ENCODE peak calls at places on chromosomes 2 and 18, in four cellular contexts. H is HAP-1, R is tibial artery, K is transverse colon. C is an unnamed sample.

GRCh38 chr2:80328033-80328635 is 23.6 kb upstream of the LRRTM1 start:
- DNase-seq in K (no peak), H (no peak), R (no peak), C (no peak)

GRCh38 chr2:127199223-127199622 is 20.9 kb downstream of the CYP27C1 start:
- DNase-seq in R (no peak), H (no peak), K (no peak), C (no peak)

GRCh38 chr2:118322381-118322780 is 234.1 kb downstream of the INSIG2 start:
- DNase-seq in K (no peak), H (no peak), R (no peak), C (no peak)

GRCh38 chr18:26520974-26521373 is 27.4 kb downstream of the KCTD1 start:
- DNase-seq in R (no peak), H (no peak), K (no peak), C (no peak)

GRCh38 chr18:70128271-70128670 is 77.2 kb downstream of the RTTN start:
- DNase-seq in K (no peak), H (no peak), R (no peak), C (no peak)

GRCh38 chr2:172554352-172555271 is 1.3 kb upstream of the PDK1 start:
- DNase-seq in H (no peak), R (no peak), K (no peak), C (no peak)

GRCh38 chr2:23588788-23589187 is 203.8 kb downstream of the KLHL29 start:
- DNase-seq in R (no peak), H (no peak), K (no peak), C (no peak)

GRCh38 chr18:21000667-21001066 is 110.9 kb downstream of the ROCK1 start:
- DNase-seq in K (no peak), H (no peak), R (no peak), C (no peak)

GRCh38 chr2:3784731-3785130 is 81.4 kb downstream of the DCDC2C start:
- DNase-seq in H (no peak), K (no peak), R (no peak), C (no peak)

GRCh38 chr2:132588576-132588975 is 81.4 kb downstream of the LYPD1 start:
- DNase-seq in R (no peak), K (peak; percentile 21), H (no peak), C (no peak)

GRCh38 chr18:27419646-27420045 is 234.5 kb upstream of the CHST9 start:
- DNase-seq in R (no peak), H (peak; percentile 7), K (no peak), C (no peak)

GRCh38 chr18:11176416-11176815 is 27.0 kb upstream of the PIEZO2 start:
- DNase-seq in K (no peak), H (no peak), R (no peak), C (no peak)

GRCh38 chr2:130799295-130799694 is 37.4 kb upstream of the ARHGEF4 start:
- DNase-seq in K (no peak), H (no peak), R (no peak), C (no peak)

GRCh38 chr18:48889115-48889941 is 61.4 kb downstream of the SMAD7 start:
- DNase-seq in K (no peak), R (peak; percentile 62), H (no peak), C (no peak)

GRCh38 chr2:231530099-231531085 is at the start of gene NMUR1:
- DNase-seq in R (peak; percentile 30), K (peak; percentile 67), H (peak; percentile 45), C (peak; percentile 59)
- H3K4me3 ChIP-seq in R (peak within 1 kb of the TSS; percentile 39), K (peak within 1 kb of the TSS; percentile 35), H (peak within 1 kb of the TSS; percentile 36), C (no peak within 1 kb of the TSS)

GRCh38 chr18:63350230-63350629 is 16.8 kb downstream of the KDSR start:
- DNase-seq in H (no peak), K (no peak), R (no peak), C (no peak)
- H3K36me3 ChIP-seq in H (peaks cover 63% of the 10 kb centered on the region), K (peaks cover 2% of the 10 kb centered on the region), R (peaks cover 99% of the 10 kb centered on the region), C (peaks cover 46% of the 10 kb centered on the region)

DNA sequence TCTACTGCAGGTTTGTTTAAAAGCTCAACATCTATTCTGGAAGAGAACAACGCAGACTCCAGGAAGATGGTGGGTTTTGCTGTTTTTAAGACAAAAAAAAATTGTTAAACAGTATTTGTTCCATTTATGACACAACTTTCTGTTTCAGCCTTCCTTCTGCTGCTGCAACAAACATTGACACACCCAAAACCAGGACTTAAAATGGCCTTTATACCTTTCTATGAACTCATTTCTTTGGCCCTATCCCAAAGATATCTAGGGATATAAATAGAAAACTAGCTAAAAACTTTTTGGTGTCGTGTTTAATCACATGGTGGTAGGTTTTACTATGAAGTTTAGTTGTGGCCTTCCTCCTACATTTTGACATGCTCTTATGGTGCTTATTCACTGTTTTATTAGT is 964 bp upstream of the GALNT3 start:
- DNase-seq in H (no peak), K (peak; percentile 17), R (no peak), C (no peak)
- H3K4me1 ChIP-seq in H (no peaks in the 10 kb centered on the region), K (no peaks in the 10 kb centered on the region), R (peaks cover 16% of the 10 kb centered on the region), C (peaks cover 6% of the 10 kb centered on the region)

GRCh38 chr2:26466662-26467310 is 11.1 kb downstream of the OTOF start:
- DNase-seq in K (no peak), R (no peak), H (no peak), C (no peak)

GRCh38 chr2:26464390-26465265 is 13.3 kb downstream of the OTOF start:
- DNase-seq in R (no peak), H (no peak), K (no peak), C (no peak)

GRCh38 chr2:26465981-26466471 is 11.9 kb downstream of the OTOF start:
- DNase-seq in K (no peak), H (no peak), R (no peak), C (no peak)

GRCh38 chr2:26463252-26464207 is 14.4 kb downstream of the OTOF start:
- DNase-seq in K (no peak), H (no peak), R (no peak), C (no peak)

GRCh38 chr2:26465266-26465925 is 12.5 kb downstream of the OTOF start:
- DNase-seq in R (no peak), H (no peak), K (no peak), C (no peak)
- H3K4me3 ChIP-seq in R (no peak overlapping the region), H (no peak overlapping the region), K (no peak overlapping the region), C (no peak overlapping the region)

DNA sequence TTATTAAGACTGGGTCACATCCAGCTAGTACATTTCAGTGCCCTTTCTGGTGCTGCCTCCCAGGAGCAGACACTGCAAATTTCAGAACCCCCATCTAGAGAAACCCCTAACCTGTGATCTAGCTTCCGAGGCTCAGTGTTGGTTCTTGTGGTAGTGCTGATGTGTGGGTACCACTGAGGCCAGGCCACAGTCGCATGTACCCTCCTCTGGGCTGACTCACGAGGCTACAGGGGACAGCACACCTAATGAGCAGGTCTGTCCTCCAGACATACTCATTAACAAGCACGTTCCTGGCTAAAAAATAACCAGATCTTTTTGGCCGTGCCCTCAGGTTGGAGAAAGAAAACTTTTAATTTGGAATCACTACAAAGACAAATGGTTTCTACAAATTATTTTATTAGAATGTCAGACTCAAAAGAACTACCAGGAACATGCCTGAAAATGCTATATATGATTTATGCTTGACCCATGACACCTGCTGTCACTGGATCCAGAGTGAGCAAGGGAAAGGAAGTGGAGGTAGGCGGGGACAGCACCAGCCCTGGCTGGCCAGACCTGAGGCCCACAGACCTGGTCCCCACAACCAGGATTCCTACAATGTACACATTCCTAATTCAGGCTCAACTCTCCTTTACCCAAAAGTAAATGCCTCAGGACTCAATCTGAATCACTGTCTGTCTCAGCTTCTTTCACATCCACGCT is 8.5 kb downstream of the CIAO1 start:
- DNase-seq in R (no peak), H (no peak), K (no peak), C (no peak)
- H3K36me3 ChIP-seq in R (peaks cover 98% of the 10 kb centered on the region), H (peaks cover 87% of the 10 kb centered on the region), K (no peaks in the 10 kb centered on the region), C (peaks cover 70% of the 10 kb centered on the region)

GRCh38 chr2:64130333-64130732 is 13.9 kb downstream of the PELI1 start:
- DNase-seq in R (no peak), K (no peak), H (no peak), C (no peak)

GRCh38 chr2:64127119-64127518 is 17.1 kb downstream of the PELI1 start:
- DNase-seq in R (no peak), H (no peak), K (no peak), C (no peak)

GRCh38 chr2:64133354-64133753 is 10.9 kb downstream of the PELI1 start:
- DNase-seq in H (no peak), R (no peak), K (no peak), C (no peak)

GRCh38 chr2:64124571-64124970 is 19.6 kb downstream of the PELI1 start:
- DNase-seq in K (no peak), R (no peak), H (no peak), C (no peak)

GRCh38 chr2:64128943-64129391 is 15.3 kb downstream of the PELI1 start:
- DNase-seq in K (no peak), H (no peak), R (no peak), C (no peak)
- H3K4me1 ChIP-seq in K (peaks cover 48% of the 10 kb centered on the region), H (peaks cover 12% of the 10 kb centered on the region), R (peaks cover 55% of the 10 kb centered on the region), C (peaks cover 49% of the 10 kb centered on the region)

GRCh38 chr18:76610933-76611749 is 116.1 kb upstream of the ZNF516 start:
- DNase-seq in H (no peak), R (no peak), K (no peak), C (no peak)
- H3K4me3 ChIP-seq in H (no peak overlapping the region), R (no peak overlapping the region), K (no peak overlapping the region), C (no peak overlapping the region)

DNA sequence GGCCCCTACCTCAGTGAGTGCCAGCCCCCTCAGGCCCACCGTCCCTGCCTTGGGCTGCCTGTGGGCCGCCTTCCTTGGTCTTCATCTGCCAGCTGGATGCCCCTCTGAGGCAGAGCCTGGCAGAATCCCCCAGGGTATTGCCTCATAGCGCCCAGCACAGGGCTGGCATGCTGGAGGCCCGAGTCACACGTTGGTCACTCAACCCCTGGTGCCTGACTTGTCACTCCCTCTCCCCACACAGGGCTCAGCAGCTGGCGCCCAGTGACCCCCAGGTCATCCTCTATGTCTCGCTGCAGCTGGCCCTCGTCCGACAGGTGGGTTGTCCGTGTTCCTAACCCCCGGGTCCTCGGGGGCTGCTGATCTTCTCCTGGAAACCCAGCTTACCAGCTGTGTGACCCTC is 108.4 kb upstream of the MCFD2 start:
- DNase-seq in K (no peak), H (no peak), R (peak; percentile 57), C (no peak)
- H3K36me3 ChIP-seq in K (no peaks in the 10 kb centered on the region), H (no peaks in the 10 kb centered on the region), R (peaks cover 96% of the 10 kb centered on the region), C (peaks cover 71% of the 10 kb centered on the region)